ENCODE peak calls at places on chromosomes 2 and 18, in seven cellular contexts. M is brain microvascular endothelial cell; U is Karpas-422; I is T-helper 17 cell; N is Kasumi-1; A is naive thymus-derived CD8-positive, alpha-beta T cell; Y is T-helper 2 cell. D is an unnamed sample.

GRCh38 chr2:109387221-109387735 is 226.5 kb downstream of the SEPTIN10 start:
- DNase-seq in M (no peak), U (no peak), I (no peak), N (no peak), A (no peak), Y (no peak), D (no peak)

GRCh38 chr18:11992096-11992785 is 10.9 kb downstream of the IMPA2 start:
- DNase-seq in M (no peak), U (no peak), I (no peak), N (no peak), A (no peak), Y (no peak), D (peak)

GRCh38 chr18:79393181-79393598 is 2.5 kb upstream of the NFATC1 start:
- DNase-seq in M (no peak), U (peak), I (no peak), N (no peak), A (no peak), Y (no peak), D (no peak)

GRCh38 chr18:36601316-36601715 is 227.5 kb downstream of the TPGS2 start:
- DNase-seq in M (no peak), U (no peak), I (no peak), N (no peak), A (no peak), Y (no peak), D (no peak)

GRCh38 chr18:13619505-13620205 is 106.7 kb downstream of the FAM210A start:
- DNase-seq in M (no peak), U (peak), I (no peak), N (no peak), A (no peak), Y (no peak), D (no peak)

GRCh38 chr18:22169889-22170420 is 566 bp downstream of the GATA6 start:
- DNase-seq in M (no peak), U (no peak), I (no peak), N (peak), A (no peak), Y (no peak), D (peak)

GRCh38 chr18:37346048-37346447 is 219.6 kb downstream of the CELF4 start:
- DNase-seq in M (no peak), U (no peak), I (no peak), N (no peak), A (no peak), Y (no peak), D (no peak)

GRCh38 chr2:170411660-170412059 is 233.7 kb downstream of the MYO3B start:
- DNase-seq in M (no peak), U (no peak), I (no peak), N (no peak), A (no peak), Y (no peak), D (no peak)

GRCh38 chr2:226489765-226490164 is 309.9 kb downstream of the IRS1 start:
- DNase-seq in M (peak), U (no peak), I (no peak), N (no peak), A (no peak), Y (no peak), D (peak)

GRCh38 chr18:60894254-60894945 is 438.8 kb upstream of the CDH20 start:
- DNase-seq in M (no peak), U (no peak), I (no peak), N (no peak), A (no peak), Y (no peak), D (no peak)

GRCh38 chr2:6309415-6310185 is 556.1 kb downstream of the CMPK2 start:
- DNase-seq in M (no peak), U (peak), I (no peak), N (no peak), A (no peak), Y (no peak), D (no peak)

GRCh38 chr2:230958803-230959756 is 34.0 kb upstream of the GPR55 start:
- DNase-seq in M (no peak), U (no peak), I (no peak), N (no peak), A (no peak), Y (no peak), D (no peak)

GRCh38 chr18:79607361-79607930 is 72.2 kb upstream of the CTDP1 start:
- DNase-seq in M (no peak), U (no peak), I (no peak), N (no peak), A (no peak), Y (no peak), D (no peak)

GRCh38 chr2:231138699-231139098 is 13.9 kb upstream of the HTR2B start:
- DNase-seq in M (peak), U (no peak), I (no peak), N (no peak), A (no peak), Y (no peak), D (no peak)

GRCh38 chr2:186771850-186772463 is 77.0 kb downstream of the ZSWIM2 start:
- DNase-seq in M (no peak), U (no peak), I (no peak), N (no peak), A (no peak), Y (no peak), D (no peak)

GRCh38 chr2:179802483-179802882 is 58.9 kb downstream of the ZNF385B start:
- DNase-seq in M (no peak), U (no peak), I (no peak), N (no peak), A (no peak), Y (no peak), D (no peak)

GRCh38 chr2:29920130-29920577 is 1.2 kb downstream of the ALK start:
- DNase-seq in M (no peak), U (no peak), I (peak), N (peak), A (peak), Y (peak), D (peak)

GRCh38 chr2:216082388-216082733 is 642 bp downstream of the TMEM169 start:
- DNase-seq in M (no peak), U (no peak), I (no peak), N (no peak), A (no peak), Y (no peak), D (no peak)

GRCh38 chr2:41722668-41723369 is 325.0 kb upstream of the PKDCC start:
- DNase-seq in M (peak), U (no peak), I (no peak), N (no peak), A (no peak), Y (no peak), D (peak)

D was measured in kidney glomerular epithelial cell.